ENCODE peak calls at places on chromosomes 6 and 20, in six cellular contexts. One of them, this sample, is unnamed.

GRCh38 chr20:47220161-47220582 is 136.3 kb downstream of the ZMYND8 start:
- DNase-seq in choroid plexus epithelial cell: peak
- DNase-seq in astrocyte: no peak
- DNase-seq in heart right ventricle: no peak
- DNase-seq in sigmoid colon: no peak
- DNase-seq in epithelial cell of esophagus: peak
- DNase-seq in this sample: peak

GRCh38 chr20:40689100-40689942 is at the start of gene MAFB:
- DNase-seq in sigmoid colon: peak
- DNase-seq in astrocyte: peak
- DNase-seq in heart right ventricle: peak
- DNase-seq in epithelial cell of esophagus: peak
- DNase-seq in choroid plexus epithelial cell: peak
- DNase-seq in this sample: peak

GRCh38 chr6:11815231-11815630 is 36.6 kb upstream of the ADTRP start:
- DNase-seq in sigmoid colon: no peak
- DNase-seq in heart right ventricle: no peak
- DNase-seq in astrocyte: peak
- DNase-seq in choroid plexus epithelial cell: peak
- DNase-seq in epithelial cell of esophagus: peak
- DNase-seq in this sample: peak

GRCh38 chr6:138346302-138347195 is 31.2 kb upstream of the SMIM28 start:
- DNase-seq in sigmoid colon: no peak
- DNase-seq in epithelial cell of esophagus: peak
- DNase-seq in choroid plexus epithelial cell: peak
- DNase-seq in astrocyte: peak
- DNase-seq in heart right ventricle: no peak
- DNase-seq in this sample: peak

GRCh38 chr20:57439432-57439831 is 48.2 kb downstream of the RBM38 start:
- DNase-seq in sigmoid colon: peak
- DNase-seq in astrocyte: no peak
- DNase-seq in heart right ventricle: peak
- DNase-seq in choroid plexus epithelial cell: no peak
- DNase-seq in epithelial cell of esophagus: no peak
- DNase-seq in this sample: no peak

GRCh38 chr6:113994934-113995342 is 24.0 kb upstream of the HDAC2 start:
- DNase-seq in epithelial cell of esophagus: peak
- DNase-seq in sigmoid colon: no peak
- DNase-seq in heart right ventricle: peak
- DNase-seq in astrocyte: peak
- DNase-seq in choroid plexus epithelial cell: peak
- DNase-seq in this sample: peak

GRCh38 chr6:137731960-137732616 is 135.0 kb upstream of the TNFAIP3 start:
- DNase-seq in sigmoid colon: no peak
- DNase-seq in choroid plexus epithelial cell: peak
- DNase-seq in epithelial cell of esophagus: peak
- DNase-seq in heart right ventricle: no peak
- DNase-seq in astrocyte: peak
- DNase-seq in this sample: peak

GRCh38 chr20:21529863-21530262 is 16.0 kb upstream of the NKX2-2 start:
- DNase-seq in choroid plexus epithelial cell: no peak
- DNase-seq in astrocyte: no peak
- DNase-seq in sigmoid colon: no peak
- DNase-seq in epithelial cell of esophagus: no peak
- DNase-seq in heart right ventricle: no peak
- DNase-seq in this sample: no peak

DNA sequence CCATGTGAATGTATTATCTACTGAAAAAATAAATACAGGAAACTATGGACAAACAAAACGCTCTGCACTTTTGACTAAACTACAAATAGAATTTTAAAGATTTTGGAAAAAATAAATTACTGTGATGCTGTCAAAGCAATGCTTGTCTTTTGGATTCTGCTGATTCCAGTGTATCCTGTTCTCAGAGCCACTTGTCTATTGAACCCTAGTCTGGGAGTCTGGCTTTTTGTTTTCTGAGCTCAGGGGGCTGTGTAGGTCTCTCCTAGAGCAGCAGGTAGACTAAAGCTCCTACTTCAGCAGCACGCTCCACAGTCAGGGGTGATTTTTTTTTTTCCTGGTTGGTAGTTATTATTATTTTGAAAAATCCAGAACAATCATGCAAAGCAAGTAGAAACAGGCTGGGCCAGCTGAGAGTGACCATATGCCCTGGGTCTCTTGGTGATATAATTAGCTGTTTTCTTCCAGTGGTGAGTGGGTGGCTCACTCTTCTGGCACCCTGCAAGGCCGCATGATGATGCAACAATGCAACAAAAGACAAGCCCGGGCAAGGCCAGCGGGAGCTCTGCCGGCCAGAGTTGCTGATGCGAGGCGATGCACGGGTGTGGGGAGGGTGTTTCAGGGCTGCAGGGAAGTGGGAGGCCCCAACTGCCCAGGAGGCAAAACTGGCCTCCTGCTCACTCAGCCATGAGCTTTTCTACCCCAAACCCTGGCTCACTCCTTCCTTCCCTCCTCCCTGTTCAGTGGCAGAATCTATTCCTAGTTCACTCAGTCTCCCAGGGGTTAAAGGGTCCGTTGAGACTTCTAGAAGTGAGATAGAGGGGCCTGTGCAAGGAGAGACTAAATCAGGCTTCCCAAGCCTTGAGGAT is 11.6 kb upstream of the CDKN1A start:
- DNase-seq in choroid plexus epithelial cell: peak
- DNase-seq in sigmoid colon: peak
- DNase-seq in astrocyte: peak
- DNase-seq in heart right ventricle: peak
- DNase-seq in epithelial cell of esophagus: peak
- DNase-seq in this sample: peak
- H3K4me3 ChIP-seq in choroid plexus epithelial cell: no peak
- H3K4me3 ChIP-seq in sigmoid colon: no peak
- H3K4me3 ChIP-seq in astrocyte: no peak
- H3K4me3 ChIP-seq in heart right ventricle: no peak
- H3K4me3 ChIP-seq in epithelial cell of esophagus: no peak
- H3K4me3 ChIP-seq in this sample: no peak

GRCh38 chr20:19583532-19584175 is 174.4 kb upstream of the RIN2 start:
- DNase-seq in epithelial cell of esophagus: peak
- DNase-seq in sigmoid colon: peak
- DNase-seq in heart right ventricle: peak
- DNase-seq in choroid plexus epithelial cell: peak
- DNase-seq in astrocyte: no peak
- DNase-seq in this sample: peak
- TF ChIP-seq CTCF in epithelial cell of esophagus: peak
- TF ChIP-seq CTCF in sigmoid colon: peak
- TF ChIP-seq CTCF in heart right ventricle: peak
- TF ChIP-seq CTCF in choroid plexus epithelial cell: peak
- TF ChIP-seq CTCF in astrocyte: peak
- TF ChIP-seq CTCF in this sample: peak

GRCh38 chr20:10863337-10864060 is 189.7 kb upstream of the JAG1 start:
- DNase-seq in astrocyte: peak
- DNase-seq in epithelial cell of esophagus: peak
- DNase-seq in heart right ventricle: peak
- DNase-seq in sigmoid colon: no peak
- DNase-seq in choroid plexus epithelial cell: peak
- DNase-seq in this sample: peak
- H3K4me3 ChIP-seq in astrocyte: peak
- H3K4me3 ChIP-seq in epithelial cell of esophagus: no peak
- H3K4me3 ChIP-seq in heart right ventricle: no peak
- H3K4me3 ChIP-seq in sigmoid colon: no peak
- H3K4me3 ChIP-seq in choroid plexus epithelial cell: no peak
- H3K4me3 ChIP-seq in this sample: peak

DNA sequence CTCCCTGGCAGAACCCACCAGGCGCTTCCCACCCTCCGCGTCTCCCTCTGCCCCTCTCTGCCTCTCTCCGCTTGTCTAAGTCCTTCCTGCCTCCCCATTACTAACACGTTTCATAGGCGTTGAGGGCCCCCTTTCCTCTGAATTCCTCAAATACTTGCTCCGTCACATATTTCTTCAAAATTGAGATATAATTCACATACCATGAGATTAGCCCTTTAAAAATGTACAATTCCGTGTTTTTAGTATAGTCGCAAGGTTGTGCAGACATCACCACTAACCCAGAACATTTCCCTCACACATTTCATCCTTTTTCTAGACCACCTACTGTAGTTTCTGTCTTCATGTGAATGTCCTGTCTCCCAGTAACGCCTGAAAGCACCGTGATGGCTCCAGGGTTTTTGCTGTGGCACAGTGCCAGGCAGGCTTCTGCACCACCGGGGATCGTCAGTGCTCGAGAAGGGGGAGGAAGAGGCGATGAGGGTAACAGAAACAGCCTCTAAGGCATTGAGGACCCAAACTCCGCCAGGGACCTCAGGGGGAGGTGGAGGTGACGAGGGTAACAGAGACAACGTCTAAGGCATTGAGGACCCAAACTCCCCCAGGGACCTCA is 141.9 kb upstream of the SNX9 start:
- DNase-seq in astrocyte: no peak
- DNase-seq in choroid plexus epithelial cell: no peak
- DNase-seq in sigmoid colon: no peak
- DNase-seq in epithelial cell of esophagus: no peak
- DNase-seq in heart right ventricle: no peak
- DNase-seq in this sample: peak
- TF ChIP-seq CTCF in astrocyte: no peak
- TF ChIP-seq CTCF in choroid plexus epithelial cell: no peak
- TF ChIP-seq CTCF in sigmoid colon: no peak
- TF ChIP-seq CTCF in epithelial cell of esophagus: no peak
- TF ChIP-seq CTCF in heart right ventricle: no peak
- TF ChIP-seq CTCF in this sample: no peak

GRCh38 chr6:154768280-154768679 is 35.1 kb downstream of the SCAF8 start:
- DNase-seq in heart right ventricle: no peak
- DNase-seq in astrocyte: no peak
- DNase-seq in epithelial cell of esophagus: no peak
- DNase-seq in sigmoid colon: no peak
- DNase-seq in choroid plexus epithelial cell: no peak
- DNase-seq in this sample: no peak
- H3K4me3 ChIP-seq in heart right ventricle: no peak
- H3K4me3 ChIP-seq in astrocyte: no peak
- H3K4me3 ChIP-seq in epithelial cell of esophagus: no peak
- H3K4me3 ChIP-seq in sigmoid colon: no peak
- H3K4me3 ChIP-seq in choroid plexus epithelial cell: no peak
- H3K4me3 ChIP-seq in this sample: no peak